ENCODE peak calls at places on chromosomes 11 and 22, in nine cellular contexts. One of them, this sample, is unnamed.

GRCh38 chr11:7572001-7572712 is 58.4 kb downstream of the PPFIBP2 start:
- DNase-seq in kidney epithelial cell: no peak
- DNase-seq in stomach: peak; percentile 42
- DNase-seq in foreskin keratinocyte: no peak
- DNase-seq in foreskin fibroblast: peak; percentile 39
- DNase-seq in endothelial cell: no peak
- DNase-seq in glutamatergic neuron: no peak
- DNase-seq in lower leg skin: no peak
- DNase-seq in AG09319: no peak
- DNase-seq in this sample: no peak

GRCh38 chr11:118915941-118916841 is 9.5 kb downstream of the BCL9L start:
- DNase-seq in glutamatergic neuron: no peak
- DNase-seq in kidney epithelial cell: no peak
- DNase-seq in stomach: no peak
- DNase-seq in lower leg skin: no peak
- DNase-seq in endothelial cell: no peak
- DNase-seq in foreskin keratinocyte: no peak
- DNase-seq in AG09319: no peak
- DNase-seq in foreskin fibroblast: no peak
- DNase-seq in this sample: no peak

GRCh38 chr11:117903505-117904382 is 25.5 kb downstream of the TMPRSS13 start:
- DNase-seq in foreskin fibroblast: no peak
- DNase-seq in kidney epithelial cell: no peak
- DNase-seq in glutamatergic neuron: no peak
- DNase-seq in AG09319: no peak
- DNase-seq in foreskin keratinocyte: no peak
- DNase-seq in endothelial cell: no peak
- DNase-seq in lower leg skin: peak; percentile 76
- DNase-seq in stomach: no peak
- DNase-seq in this sample: no peak

GRCh38 chr11:42974510-42974909 is 337.3 kb upstream of the API5 start:
- DNase-seq in kidney epithelial cell: no peak
- DNase-seq in lower leg skin: no peak
- DNase-seq in foreskin keratinocyte: no peak
- DNase-seq in AG09319: no peak
- DNase-seq in endothelial cell: no peak
- DNase-seq in glutamatergic neuron: no peak
- DNase-seq in stomach: no peak
- DNase-seq in foreskin fibroblast: no peak
- DNase-seq in this sample: no peak

GRCh38 chr11:96338910-96339703 is 3.9 kb downstream of the MAML2 start:
- DNase-seq in kidney epithelial cell: no peak
- DNase-seq in stomach: no peak
- DNase-seq in AG09319: no peak
- DNase-seq in foreskin keratinocyte: peak; percentile 58
- DNase-seq in foreskin fibroblast: peak; percentile 83
- DNase-seq in glutamatergic neuron: no peak
- DNase-seq in endothelial cell: no peak
- DNase-seq in lower leg skin: peak; percentile 89
- DNase-seq in this sample: no peak

GRCh38 chr11:128231845-128232410 is 355.4 kb downstream of the ETS1 start:
- DNase-seq in glutamatergic neuron: no peak
- DNase-seq in foreskin fibroblast: no peak
- DNase-seq in lower leg skin: no peak
- DNase-seq in kidney epithelial cell: no peak
- DNase-seq in stomach: no peak
- DNase-seq in AG09319: no peak
- DNase-seq in foreskin keratinocyte: no peak
- DNase-seq in endothelial cell: no peak
- DNase-seq in this sample: no peak

GRCh38 chr11:73757598-73757997 is 3.3 kb downstream of the RAB6A start:
- DNase-seq in kidney epithelial cell: no peak
- DNase-seq in stomach: no peak
- DNase-seq in glutamatergic neuron: no peak
- DNase-seq in lower leg skin: no peak
- DNase-seq in AG09319: no peak
- DNase-seq in foreskin keratinocyte: no peak
- DNase-seq in foreskin fibroblast: no peak
- DNase-seq in endothelial cell: no peak
- DNase-seq in this sample: no peak

GRCh38 chr11:43358308-43358669 is 431 bp upstream of the TTC17 start:
- DNase-seq in kidney epithelial cell: no peak
- DNase-seq in foreskin fibroblast: peak; percentile 24
- DNase-seq in lower leg skin: no peak
- DNase-seq in stomach: no peak
- DNase-seq in foreskin keratinocyte: no peak
- DNase-seq in glutamatergic neuron: no peak
- DNase-seq in endothelial cell: no peak
- DNase-seq in AG09319: no peak
- DNase-seq in this sample: no peak

GRCh38 chr22:32660292-32660691 is 141.2 kb upstream of the TIMP3 start:
- DNase-seq in lower leg skin: peak; percentile 90
- DNase-seq in kidney epithelial cell: no peak
- DNase-seq in endothelial cell: peak; percentile 71
- DNase-seq in glutamatergic neuron: peak; percentile 68
- DNase-seq in stomach: peak; percentile 70
- DNase-seq in foreskin fibroblast: peak; percentile 74
- DNase-seq in foreskin keratinocyte: peak; percentile 24
- DNase-seq in AG09319: peak; percentile 38
- DNase-seq in this sample: peak; percentile 56

GRCh38 chr22:40757071-40757470 is 62.1 kb downstream of the SLC25A17 start:
- DNase-seq in AG09319: no peak
- DNase-seq in foreskin fibroblast: peak; percentile 41
- DNase-seq in endothelial cell: no peak
- DNase-seq in lower leg skin: no peak
- DNase-seq in glutamatergic neuron: no peak
- DNase-seq in stomach: no peak
- DNase-seq in foreskin keratinocyte: peak; percentile 82
- DNase-seq in kidney epithelial cell: no peak
- DNase-seq in this sample: no peak

GRCh38 chr11:17734418-17734911 is at the start of gene KCNC1:
- DNase-seq in endothelial cell: peak; percentile 44
- DNase-seq in foreskin keratinocyte: no peak
- DNase-seq in foreskin fibroblast: peak; percentile 72
- DNase-seq in AG09319: no peak
- DNase-seq in kidney epithelial cell: no peak
- DNase-seq in glutamatergic neuron: peak; percentile 86
- DNase-seq in stomach: no peak
- DNase-seq in lower leg skin: no peak
- DNase-seq in this sample: peak; percentile 41

GRCh38 chr11:14542384-14542783 is 22.2 kb upstream of the PSMA1 start:
- DNase-seq in stomach: no peak
- DNase-seq in AG09319: no peak
- DNase-seq in foreskin keratinocyte: no peak
- DNase-seq in lower leg skin: no peak
- DNase-seq in endothelial cell: no peak
- DNase-seq in kidney epithelial cell: no peak
- DNase-seq in glutamatergic neuron: no peak
- DNase-seq in foreskin fibroblast: no peak
- DNase-seq in this sample: no peak

GRCh38 chr11:112961146-112961668 is at the start of gene NCAM1:
- DNase-seq in foreskin keratinocyte: peak; percentile 32
- DNase-seq in glutamatergic neuron: peak; percentile 99
- DNase-seq in stomach: peak; percentile 67
- DNase-seq in foreskin fibroblast: peak; percentile 74
- DNase-seq in AG09319: no peak
- DNase-seq in endothelial cell: peak; percentile 94
- DNase-seq in kidney epithelial cell: no peak
- DNase-seq in lower leg skin: peak; percentile 87
- DNase-seq in this sample: peak; percentile 83

GRCh38 chr11:112963368-112963955 is 2.2 kb downstream of the NCAM1 start:
- DNase-seq in kidney epithelial cell: no peak
- DNase-seq in endothelial cell: peak; percentile 5
- DNase-seq in glutamatergic neuron: peak; percentile 66
- DNase-seq in foreskin keratinocyte: no peak
- DNase-seq in AG09319: no peak
- DNase-seq in stomach: no peak
- DNase-seq in lower leg skin: no peak
- DNase-seq in foreskin fibroblast: no peak
- DNase-seq in this sample: peak; percentile 10

GRCh38 chr11:112961751-112962747 is 829 bp downstream of the NCAM1 start:
- DNase-seq in kidney epithelial cell: no peak
- DNase-seq in AG09319: no peak
- DNase-seq in foreskin keratinocyte: no peak
- DNase-seq in endothelial cell: peak; percentile 48
- DNase-seq in glutamatergic neuron: peak; percentile 79
- DNase-seq in foreskin fibroblast: peak; percentile 21
- DNase-seq in stomach: no peak
- DNase-seq in lower leg skin: no peak
- DNase-seq in this sample: peak; percentile 22

GRCh38 chr11:112962854-112963367 is 1.7 kb downstream of the NCAM1 start:
- DNase-seq in kidney epithelial cell: no peak
- DNase-seq in AG09319: no peak
- DNase-seq in stomach: peak; percentile 72
- DNase-seq in lower leg skin: no peak
- DNase-seq in glutamatergic neuron: peak; percentile 88
- DNase-seq in foreskin keratinocyte: no peak
- DNase-seq in endothelial cell: peak; percentile 44
- DNase-seq in foreskin fibroblast: peak; percentile 41
- DNase-seq in this sample: peak; percentile 29

DNA sequence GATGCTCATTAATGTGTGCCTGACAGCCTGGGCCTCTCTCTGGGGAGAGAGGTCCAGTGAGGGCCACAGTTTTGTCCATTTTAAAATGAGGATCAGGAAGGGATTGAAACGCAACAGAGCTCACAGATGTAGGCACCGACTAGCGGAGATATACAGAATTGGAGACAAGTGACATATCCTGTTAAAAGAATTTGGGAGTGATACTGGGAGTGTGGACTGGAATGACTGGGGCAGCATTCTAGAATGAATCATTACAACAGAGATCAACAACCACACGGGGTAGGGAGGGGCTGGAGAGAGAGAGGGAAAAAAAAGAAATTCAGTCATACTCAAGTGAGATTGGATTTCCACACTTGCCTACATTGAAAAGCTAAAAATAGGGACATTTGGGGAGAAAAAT is 2.5 kb upstream of the NCAM1 start:
- DNase-seq in kidney epithelial cell: no peak
- DNase-seq in glutamatergic neuron: no peak
- DNase-seq in AG09319: no peak
- DNase-seq in foreskin fibroblast: peak; percentile 26
- DNase-seq in stomach: no peak
- DNase-seq in endothelial cell: no peak
- DNase-seq in lower leg skin: no peak
- DNase-seq in foreskin keratinocyte: peak; percentile 37
- DNase-seq in this sample: no peak
- TF ChIP-seq CTCF in kidney epithelial cell: no peak
- TF ChIP-seq CTCF in glutamatergic neuron: no peak
- TF ChIP-seq CTCF in AG09319: no peak
- TF ChIP-seq CTCF in foreskin fibroblast: peak; percentile 16
- TF ChIP-seq CTCF in stomach: no peak
- TF ChIP-seq CTCF in endothelial cell: no peak
- TF ChIP-seq CTCF in lower leg skin: no peak
- TF ChIP-seq CTCF in foreskin keratinocyte: peak; percentile 44
- TF ChIP-seq CTCF in this sample: peak; percentile 23

DNA sequence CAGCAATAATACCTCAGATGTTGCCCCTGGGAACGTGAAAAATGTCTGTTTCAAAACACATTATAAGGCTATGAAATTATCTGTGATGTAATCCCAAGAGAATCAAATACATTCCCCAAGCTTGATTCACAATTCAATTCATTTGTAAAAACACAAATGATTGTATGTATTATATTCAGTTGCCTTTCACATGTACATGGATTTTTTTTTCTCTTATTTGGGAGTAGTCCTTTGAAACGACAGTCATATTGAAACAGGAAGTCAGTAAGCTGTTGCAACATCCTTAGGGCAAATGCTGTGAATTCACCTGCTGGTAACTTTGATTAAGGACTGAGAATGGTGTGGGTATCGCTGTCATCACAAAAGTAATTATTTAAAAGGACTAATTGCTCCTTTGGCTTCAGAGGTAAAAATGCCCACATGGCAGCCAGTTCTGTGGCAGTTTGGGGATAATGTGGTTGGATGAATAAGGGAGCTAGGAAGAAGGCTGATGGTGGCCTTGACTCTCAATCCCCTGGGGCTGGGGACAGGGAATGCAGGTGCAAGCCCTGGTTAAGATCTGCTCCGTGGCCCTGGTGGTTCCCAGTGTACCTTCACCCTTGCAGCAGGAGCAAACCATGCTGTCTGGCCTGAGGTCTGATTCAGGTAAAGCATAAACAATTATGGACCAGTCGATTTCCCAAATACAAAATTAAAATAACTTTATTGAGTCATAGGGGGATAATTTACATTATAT is 13.3 kb downstream of the EHF start:
- DNase-seq in lower leg skin: no peak
- DNase-seq in foreskin fibroblast: peak; percentile 72
- DNase-seq in glutamatergic neuron: no peak
- DNase-seq in endothelial cell: no peak
- DNase-seq in AG09319: no peak
- DNase-seq in foreskin keratinocyte: no peak
- DNase-seq in stomach: no peak
- DNase-seq in kidney epithelial cell: no peak
- DNase-seq in this sample: no peak
- TF ChIP-seq CTCF in lower leg skin: no peak
- TF ChIP-seq CTCF in foreskin fibroblast: no peak
- TF ChIP-seq CTCF in glutamatergic neuron: no peak
- TF ChIP-seq CTCF in endothelial cell: no peak
- TF ChIP-seq CTCF in AG09319: no peak
- TF ChIP-seq CTCF in foreskin keratinocyte: no peak
- TF ChIP-seq CTCF in stomach: no peak
- TF ChIP-seq CTCF in kidney epithelial cell: no peak
- TF ChIP-seq CTCF in this sample: peak; percentile 6

DNA sequence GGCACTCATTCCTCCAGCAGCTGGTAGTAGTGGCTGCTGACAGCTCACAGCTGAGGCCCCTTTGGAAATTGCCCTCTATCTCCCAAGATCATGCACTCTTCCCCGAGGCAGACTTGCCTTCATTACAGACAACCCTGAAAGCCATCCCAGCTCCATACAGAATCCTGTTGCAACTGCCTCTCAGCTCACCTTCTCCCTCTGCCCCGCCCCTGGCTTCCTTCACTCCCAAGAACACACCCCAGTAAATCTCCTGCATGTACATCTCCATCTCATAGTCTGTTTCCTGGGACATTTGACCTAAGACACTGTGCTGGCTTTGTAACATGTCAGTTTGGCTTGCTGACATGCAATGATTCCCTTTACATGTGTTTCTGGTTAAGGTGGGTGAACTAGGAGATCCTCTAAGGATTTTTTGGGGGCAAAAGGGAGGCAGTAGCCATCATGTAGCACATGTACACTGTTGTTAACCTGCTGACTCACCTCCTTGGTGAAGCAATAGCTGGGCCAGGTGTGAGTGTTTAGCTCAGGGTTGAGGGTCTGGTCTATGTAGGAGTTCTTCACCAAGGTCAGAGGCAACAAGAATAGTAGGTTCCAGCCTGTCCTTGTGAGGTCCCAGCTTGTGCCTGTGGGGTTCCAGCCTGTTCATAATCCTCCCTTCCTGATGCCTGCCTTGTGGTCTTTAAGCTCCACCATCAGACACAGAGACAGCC is 179.6 kb downstream of the CSNK2A3 start:
- DNase-seq in foreskin fibroblast: no peak
- DNase-seq in glutamatergic neuron: no peak
- DNase-seq in AG09319: no peak
- DNase-seq in stomach: no peak
- DNase-seq in foreskin keratinocyte: peak; percentile 51
- DNase-seq in endothelial cell: no peak
- DNase-seq in lower leg skin: no peak
- DNase-seq in kidney epithelial cell: no peak
- DNase-seq in this sample: no peak
- TF ChIP-seq CTCF in foreskin fibroblast: no peak
- TF ChIP-seq CTCF in glutamatergic neuron: no peak
- TF ChIP-seq CTCF in AG09319: no peak
- TF ChIP-seq CTCF in stomach: no peak
- TF ChIP-seq CTCF in foreskin keratinocyte: no peak
- TF ChIP-seq CTCF in endothelial cell: no peak
- TF ChIP-seq CTCF in lower leg skin: no peak
- TF ChIP-seq CTCF in kidney epithelial cell: no peak
- TF ChIP-seq CTCF in this sample: no peak

GRCh38 chr22:27088026-27088425 is 430.6 kb downstream of the MIAT start:
- DNase-seq in AG09319: no peak
- DNase-seq in kidney epithelial cell: no peak
- DNase-seq in endothelial cell: no peak
- DNase-seq in foreskin fibroblast: no peak
- DNase-seq in glutamatergic neuron: no peak
- DNase-seq in foreskin keratinocyte: no peak
- DNase-seq in lower leg skin: no peak
- DNase-seq in stomach: no peak
- DNase-seq in this sample: no peak
- TF ChIP-seq CTCF in AG09319: no peak
- TF ChIP-seq CTCF in kidney epithelial cell: no peak
- TF ChIP-seq CTCF in endothelial cell: no peak
- TF ChIP-seq CTCF in foreskin fibroblast: no peak
- TF ChIP-seq CTCF in glutamatergic neuron: no peak
- TF ChIP-seq CTCF in foreskin keratinocyte: no peak
- TF ChIP-seq CTCF in lower leg skin: no peak
- TF ChIP-seq CTCF in stomach: no peak
- TF ChIP-seq CTCF in this sample: no peak

This sample was measured in progenitor cell of endocrine pancreas.